ENCODE peak calls at places on chromosomes 2 and 18, in five cellular contexts. I is GM12865, F is AG10803, L is AG09309, D is astrocyte. N is an unnamed sample.

GRCh38 chr18:7872569-7872968 is 305.5 kb downstream of the PTPRM start:
- DNase-seq in F (peak), I (no peak), D (peak), L (no peak), N (peak)

GRCh38 chr18:23238152-23238531 is 102.9 kb downstream of the CABLES1 start:
- DNase-seq in I (no peak), F (peak), L (no peak), D (peak), N (peak)

GRCh38 chr2:221546505-221547225 is 25.4 kb downstream of the EPHA4 start:
- DNase-seq in I (no peak), D (no peak), F (no peak), L (no peak), N (no peak)

GRCh38 chr18:51724790-51725721 is 527.6 kb upstream of the MEX3C start:
- DNase-seq in D (no peak), L (no peak), I (peak), F (no peak), N (no peak)

GRCh38 chr18:38909972-38910371 is 1344.4 kb upstream of the CELF4 start:
- DNase-seq in L (no peak), I (no peak), F (no peak), D (peak), N (no peak)

GRCh38 chr2:157326683-157327082 is 1.1 kb upstream of the ERMN start:
- DNase-seq in I (no peak), L (no peak), D (no peak), F (no peak), N (no peak)

GRCh38 chr2:72951303-72952095 is 34.2 kb downstream of the EMX1 start:
- DNase-seq in D (no peak), F (no peak), L (no peak), I (no peak), N (no peak)

GRCh38 chr2:3460831-3461544 is 58.3 kb downstream of the ADI1 start:
- DNase-seq in I (no peak), L (no peak), D (no peak), F (no peak), N (no peak)

GRCh38 chr2:24842081-24843050 is 49.1 kb downstream of the CENPO start:
- DNase-seq in D (no peak), F (no peak), I (no peak), L (no peak), N (no peak)

GRCh38 chr2:58562281-58562680 is 321.2 kb upstream of the FANCL start:
- DNase-seq in I (no peak), D (peak), L (no peak), F (peak), N (no peak)

GRCh38 chr2:39938035-39938835 is 159.2 kb upstream of the THUMPD2 start:
- DNase-seq in I (no peak), F (peak), D (peak), L (peak), N (peak)

GRCh38 chr2:75592028-75592427 is 31.3 kb upstream of the EVA1A start:
- DNase-seq in D (peak), L (peak), I (peak), F (peak), N (peak)

DNA sequence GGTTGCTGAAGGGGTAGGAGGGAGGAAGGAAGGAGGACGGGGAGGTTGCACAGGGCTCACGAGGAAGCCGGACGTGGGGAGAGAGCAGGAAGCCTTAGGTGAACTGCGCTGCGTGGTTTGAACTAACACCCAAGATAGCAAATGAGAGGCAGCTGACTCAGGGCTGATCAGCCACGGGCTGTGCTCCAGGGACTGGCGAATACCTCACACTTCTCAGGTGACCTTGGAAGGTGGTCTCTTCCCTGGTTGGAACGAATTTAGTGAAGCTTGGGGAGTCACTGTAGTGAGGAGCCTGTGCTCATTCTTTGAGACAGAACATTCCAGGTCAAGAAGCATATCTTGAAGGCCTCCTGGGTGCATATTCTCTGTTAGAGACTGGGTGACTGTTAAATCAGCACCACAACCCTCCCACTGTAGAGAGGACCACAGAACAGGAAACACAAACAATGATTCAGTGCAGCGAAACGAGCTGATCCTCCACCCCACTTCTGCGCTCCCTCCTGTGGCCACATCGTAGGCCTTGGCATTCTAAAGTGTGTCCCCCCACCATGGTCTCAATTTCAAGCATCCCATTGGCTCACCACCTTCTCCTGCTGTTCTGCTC is 33.8 kb downstream of the TOGARAM2 start:
- DNase-seq in F (no peak), D (peak), L (no peak), I (peak), N (peak)
- TF ChIP-seq CTCF in F (no peak), D (peak), L (no peak), I (peak), N (no peak)

GRCh38 chr2:239038773-239039478 is 191.0 kb downstream of the TWIST2 start:
- DNase-seq in I (no peak), D (no peak), F (no peak), L (no peak), N (no peak)
- H3K4me3 ChIP-seq in I (no peak), D (no peak), F (no peak), L (no peak), N (no peak)

DNA sequence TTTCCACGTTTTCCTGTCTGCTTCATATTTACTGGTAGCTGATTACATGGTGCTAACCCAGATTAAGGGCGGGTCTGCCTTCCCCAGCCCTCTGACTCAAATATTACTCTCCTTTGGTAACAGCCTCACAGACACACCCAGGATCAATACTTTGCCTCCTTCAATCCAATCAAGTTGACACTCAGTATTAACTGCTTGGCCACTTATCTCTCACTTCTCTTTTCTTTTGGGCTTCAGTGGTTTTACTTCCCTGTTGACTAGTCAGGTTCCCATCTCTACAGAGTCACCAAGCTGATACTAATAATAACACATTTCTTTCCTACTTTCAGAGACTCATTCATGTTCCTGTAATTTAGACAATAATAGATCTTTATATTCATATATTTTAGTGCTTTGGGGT is 302.2 kb upstream of the MAP2 start:
- DNase-seq in I (peak), D (no peak), L (no peak), F (no peak), N (no peak)
- TF ChIP-seq CTCF in I (no peak), D (no peak), L (no peak), F (no peak), N (no peak)

DNA sequence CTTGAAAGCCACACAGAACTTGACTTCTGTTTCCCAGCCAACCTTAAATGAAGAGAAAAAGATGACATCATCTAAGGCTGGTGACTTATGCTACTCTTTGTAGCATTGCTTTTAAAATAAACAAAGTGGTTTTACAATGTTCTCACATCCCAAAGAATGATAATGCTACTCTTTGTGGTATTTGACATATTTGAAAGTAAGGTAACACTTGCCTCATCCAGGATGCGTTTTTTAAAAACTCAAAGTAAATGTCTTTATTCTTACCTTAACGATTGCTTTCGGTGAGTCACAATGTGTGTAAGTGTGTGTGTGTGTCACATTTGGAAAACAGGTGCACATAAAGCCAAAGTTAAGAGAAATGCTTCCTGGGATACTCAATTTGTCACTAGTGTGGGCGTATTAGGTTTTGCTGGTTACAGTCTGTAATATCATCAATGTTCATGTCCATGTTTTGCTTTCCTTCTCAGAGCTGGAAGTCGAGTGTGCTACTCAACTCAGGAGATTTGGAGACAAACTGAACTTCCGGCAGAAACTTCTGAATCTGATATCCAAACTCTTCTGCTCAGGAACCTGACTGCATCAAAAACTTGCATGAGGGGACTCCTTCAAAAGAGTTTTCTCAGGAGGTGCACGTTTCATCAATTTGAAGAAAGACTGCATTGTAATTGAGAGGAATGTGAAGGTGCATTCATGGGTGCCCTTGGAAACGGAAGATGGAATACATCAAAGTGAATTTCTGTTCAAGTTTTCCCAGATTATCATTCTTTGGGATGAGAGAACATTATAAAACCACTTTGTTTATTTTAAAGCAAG is 2.6 kb downstream of the PMAIP1 start:
- DNase-seq in I (peak), L (no peak), F (peak), D (peak), N (peak)
- H3K4me3 ChIP-seq in I (peak), L (no peak), F (no peak), D (peak), N (no peak)

DNA sequence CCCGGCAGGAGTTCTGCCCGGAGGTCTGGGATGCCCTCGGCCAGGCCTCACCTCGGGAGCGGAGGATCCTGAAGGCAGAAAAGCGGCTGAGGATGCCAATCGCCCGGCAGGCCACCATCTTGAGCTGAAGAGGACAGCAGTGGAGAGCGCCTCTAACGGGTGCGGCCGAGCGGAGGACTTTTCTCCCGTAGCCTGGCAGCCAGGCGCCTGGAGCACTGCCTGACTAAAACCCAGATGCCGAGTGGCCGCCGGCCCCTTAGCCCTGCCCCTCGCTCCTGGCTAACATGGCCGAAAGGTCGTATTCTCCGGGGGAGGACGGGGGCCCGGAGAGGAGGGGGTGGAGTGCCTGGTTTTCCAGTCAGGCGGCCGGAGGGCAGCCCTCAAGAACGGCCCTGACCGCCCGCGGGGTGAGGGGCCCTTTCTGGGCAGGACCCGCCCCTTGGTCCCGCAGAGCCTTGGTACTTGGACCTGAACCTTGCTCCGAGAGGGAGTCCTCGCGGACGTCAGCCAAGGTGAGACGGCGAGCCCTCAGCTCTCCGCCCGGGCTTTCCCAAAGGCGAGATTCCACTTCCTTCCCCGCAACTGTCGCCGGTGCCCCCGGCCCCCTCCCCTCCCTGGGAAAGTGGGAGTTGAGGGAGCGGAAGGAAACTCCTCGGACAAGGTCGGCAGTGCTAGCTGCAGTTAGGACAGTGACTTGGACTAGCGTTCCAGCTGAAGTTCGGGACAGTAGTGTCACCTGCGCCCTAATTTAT is at the start of the genes HADHA and HADHB:
- DNase-seq in L (peak), I (peak), D (peak), F (peak), N (peak)
- TF ChIP-seq CTCF in L (peak), I (peak), D (no peak), F (peak), N (peak)

DNA sequence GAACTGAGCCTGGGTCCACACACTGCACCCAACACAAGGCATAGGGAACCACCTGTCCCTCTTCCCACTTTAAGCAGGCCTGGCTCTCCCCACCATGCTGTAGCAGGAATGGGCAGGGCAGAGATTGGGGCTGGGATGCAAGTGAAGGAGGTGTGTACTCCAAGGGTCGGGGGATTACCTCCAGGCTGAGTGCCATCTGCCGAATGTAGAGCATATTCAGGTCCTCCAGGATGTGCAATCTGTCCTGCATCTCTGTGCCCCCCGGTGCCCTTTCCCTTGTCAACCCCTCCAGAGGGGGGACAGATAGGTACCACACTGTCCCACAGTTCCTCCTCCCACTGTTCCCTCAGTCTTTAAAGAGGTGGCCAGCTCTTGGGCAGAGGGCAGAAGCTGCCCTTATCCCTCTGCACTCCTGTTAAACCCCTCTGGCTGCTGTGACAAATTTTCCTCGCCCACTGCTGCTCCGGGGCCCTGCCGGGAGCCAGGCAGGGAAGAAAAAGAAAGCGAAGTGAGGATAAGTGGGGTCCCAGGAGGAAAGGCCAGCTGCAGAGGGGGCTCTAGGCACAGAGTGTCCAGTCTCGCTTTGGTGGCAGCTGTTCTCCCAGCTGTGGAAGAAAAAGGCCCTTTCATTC is 2.2 kb downstream of the RTKN start:
- DNase-seq in L (no peak), F (no peak), D (no peak), I (no peak), N (no peak)
- H3K4me3 ChIP-seq in L (peak), F (peak), D (peak), I (no peak), N (peak)

DNA sequence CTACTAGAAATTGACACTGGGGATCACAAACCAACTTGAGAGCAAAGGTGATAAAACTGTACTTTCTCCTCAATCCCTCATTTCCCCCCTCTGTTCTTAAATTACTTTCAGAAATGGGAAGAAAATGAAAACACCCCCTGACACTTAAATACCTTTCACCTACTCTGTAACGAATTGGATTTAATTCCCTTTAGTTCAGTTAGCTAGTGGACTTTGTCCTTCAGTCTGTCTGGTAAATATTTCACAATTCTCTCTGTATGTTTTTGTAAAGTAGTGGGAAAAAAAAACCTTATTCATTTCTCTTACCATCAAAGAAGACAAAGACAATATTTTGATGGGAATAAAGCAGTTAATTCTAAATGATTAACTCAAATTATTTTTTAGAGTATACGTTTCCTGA is 85.7 kb downstream of the CDH2 start:
- DNase-seq in I (no peak), L (no peak), F (no peak), D (no peak), N (no peak)
- TF ChIP-seq CTCF in I (no peak), L (no peak), F (no peak), D (no peak), N (no peak)

DNA sequence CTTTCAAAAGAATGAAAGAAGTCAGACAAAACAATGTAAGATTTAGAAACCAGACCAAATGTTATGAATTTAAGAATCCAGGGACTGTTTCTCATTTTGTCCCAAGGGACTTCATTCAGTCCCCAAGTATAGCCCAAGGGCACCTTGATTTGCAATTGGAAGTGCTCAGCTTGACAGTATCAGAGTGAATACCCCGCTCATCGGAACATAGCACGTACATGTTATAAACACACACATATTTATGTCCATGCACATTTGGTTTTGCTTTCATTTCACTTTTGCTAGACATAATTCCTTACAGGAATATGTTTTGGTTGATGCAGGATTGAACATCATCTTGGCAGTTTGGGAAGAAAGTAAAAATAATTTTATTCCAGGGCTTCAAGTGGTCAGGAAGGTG is 100.2 kb downstream of the PID1 start:
- DNase-seq in D (no peak), L (no peak), F (no peak), I (no peak), N (no peak)
- H3K4me3 ChIP-seq in D (no peak), L (no peak), F (peak), I (no peak), N (no peak)

GRCh38 chr18:74623047-74623816 is 25.6 kb downstream of the ZNF407 start:
- DNase-seq in D (no peak), L (no peak), I (no peak), F (peak), N (peak)
- TF ChIP-seq CTCF in D (peak), L (peak), I (no peak), F (peak), N (peak)

GRCh38 chr18:76464281-76465259 is 30.5 kb downstream of the ZNF516 start:
- DNase-seq in D (no peak), F (no peak), I (no peak), L (no peak), N (no peak)
- H3K4me3 ChIP-seq in D (no peak), F (no peak), I (no peak), L (no peak), N (no peak)

N was measured in fibroblast of the aortic adventitia.